ENCODE peak calls at places on chromosome X, in four cellular contexts. One of them, this sample, is unnamed. For H3K4me1 and H3K9me3, the result is how much of the 10 kb centered on the place peaks cover.

GRCh38 chrX:133265331-133265730 is 47.2 kb upstream of the TFDP3 start:
- DNase-seq in PC-3: no peak
- DNase-seq in heart right ventricle: no peak
- DNase-seq in heart left ventricle: no peak
- DNase-seq in this sample: no peak

GRCh38 chrX:109739625-109740024 is 6.6 kb upstream of the ACSL4 start:
- DNase-seq in PC-3: no peak
- DNase-seq in heart left ventricle: no peak
- DNase-seq in heart right ventricle: no peak
- DNase-seq in this sample: no peak

GRCh38 chrX:149453911-149454820 is 50.9 kb downstream of the IDS start:
- DNase-seq in PC-3: no peak
- DNase-seq in heart left ventricle: no peak
- DNase-seq in heart right ventricle: no peak
- DNase-seq in this sample: no peak

GRCh38 chrX:40922307-40922706 is 162.9 kb upstream of the USP9X start:
- DNase-seq in heart right ventricle: no peak
- DNase-seq in heart left ventricle: no peak
- DNase-seq in PC-3: peak
- DNase-seq in this sample: no peak

GRCh38 chrX:72048515-72049455 is 82.9 kb downstream of the RTL5 start:
- DNase-seq in heart right ventricle: no peak
- DNase-seq in heart left ventricle: no peak
- DNase-seq in PC-3: peak
- DNase-seq in this sample: no peak

GRCh38 chrX:65532016-65532415 is 2.6 kb downstream of the LAS1L start:
- DNase-seq in PC-3: no peak
- DNase-seq in heart right ventricle: no peak
- DNase-seq in heart left ventricle: no peak
- DNase-seq in this sample: no peak

GRCh38 chrX:107154787-107155620 is 36.4 kb upstream of the RBM41 start:
- DNase-seq in PC-3: peak
- DNase-seq in heart right ventricle: no peak
- DNase-seq in heart left ventricle: no peak
- DNase-seq in this sample: no peak

GRCh38 chrX:13250831-13251612 is 68.8 kb downstream of the ATXN3L start:
- DNase-seq in heart left ventricle: peak
- DNase-seq in PC-3: no peak
- DNase-seq in heart right ventricle: no peak
- DNase-seq in this sample: peak

GRCh38 chrX:12974217-12974796 is 603 bp upstream of the TMSB4X start:
- DNase-seq in heart right ventricle: peak
- DNase-seq in PC-3: peak
- DNase-seq in heart left ventricle: peak
- DNase-seq in this sample: peak

GRCh38 chrX:109740076-109740809 is 7.2 kb upstream of the ACSL4 start:
- DNase-seq in heart right ventricle: no peak
- DNase-seq in PC-3: peak
- DNase-seq in heart left ventricle: no peak
- DNase-seq in this sample: no peak

GRCh38 chrX:53268173-53268572 is 13.2 kb downstream of the IQSEC2 start:
- DNase-seq in PC-3: no peak
- DNase-seq in heart left ventricle: no peak
- DNase-seq in heart right ventricle: no peak
- DNase-seq in this sample: no peak

GRCh38 chrX:41334866-41335589 is 1.1 kb downstream of the DDX3X start:
- DNase-seq in heart right ventricle: peak
- DNase-seq in PC-3: peak
- DNase-seq in heart left ventricle: peak
- DNase-seq in this sample: peak

GRCh38 chrX:10744011-10744410 is 123.6 kb upstream of the MID1 start:
- DNase-seq in heart left ventricle: no peak
- DNase-seq in heart right ventricle: no peak
- DNase-seq in PC-3: no peak
- DNase-seq in this sample: no peak

GRCh38 chrX:134622056-134622812 is 36.0 kb downstream of the PLAC1 start:
- DNase-seq in heart right ventricle: no peak
- DNase-seq in PC-3: peak
- DNase-seq in heart left ventricle: no peak
- DNase-seq in this sample: no peak

GRCh38 chrX:781216-782211 is 150.9 kb downstream of the SHOX start:
- DNase-seq in heart left ventricle: no peak
- DNase-seq in PC-3: no peak
- DNase-seq in heart right ventricle: no peak
- DNase-seq in this sample: no peak

GRCh38 chrX:100994352-100995281 is 25.1 kb downstream of the ARL13A start:
- DNase-seq in heart left ventricle: no peak
- DNase-seq in PC-3: peak
- DNase-seq in heart right ventricle: no peak
- DNase-seq in this sample: no peak

GRCh38 chrX:154840856-154841255 is 6.4 kb upstream of the SMIM9 start:
- DNase-seq in heart right ventricle: no peak
- DNase-seq in heart left ventricle: no peak
- DNase-seq in PC-3: peak
- DNase-seq in this sample: no peak

GRCh38 chrX:132564026-132564425 is 75.2 kb upstream of the MBNL3 start:
- DNase-seq in PC-3: no peak
- DNase-seq in heart left ventricle: no peak
- DNase-seq in heart right ventricle: no peak
- DNase-seq in this sample: no peak

GRCh38 chrX:137567474-137568232 is 1.7 kb downstream of the ZIC3 start:
- DNase-seq in heart left ventricle: no peak
- DNase-seq in PC-3: no peak
- DNase-seq in heart right ventricle: no peak
- DNase-seq in this sample: no peak

GRCh38 chrX:110087485-110088356 is 84.8 kb downstream of the TMEM164 start:
- DNase-seq in heart right ventricle: no peak
- DNase-seq in PC-3: peak
- DNase-seq in heart left ventricle: no peak
- DNase-seq in this sample: no peak

GRCh38 chrX:107454302-107454701 is 4.8 kb downstream of the FRMPD3 start:
- DNase-seq in heart right ventricle: no peak
- DNase-seq in PC-3: peak
- DNase-seq in heart left ventricle: no peak
- DNase-seq in this sample: no peak

GRCh38 chrX:39018526-39018925 is 217.3 kb downstream of the MID1IP1 start:
- DNase-seq in heart left ventricle: no peak
- DNase-seq in heart right ventricle: no peak
- DNase-seq in PC-3: no peak
- DNase-seq in this sample: no peak

GRCh38 chrX:39017716-39018115 is 216.5 kb downstream of the MID1IP1 start:
- DNase-seq in heart right ventricle: no peak
- DNase-seq in heart left ventricle: no peak
- DNase-seq in PC-3: no peak
- DNase-seq in this sample: no peak

GRCh38 chrX:39020051-39020669 is 218.9 kb downstream of the MID1IP1 start:
- DNase-seq in heart left ventricle: no peak
- DNase-seq in PC-3: no peak
- DNase-seq in heart right ventricle: no peak
- DNase-seq in this sample: no peak

GRCh38 chrX:39016551-39016950 is 215.3 kb downstream of the MID1IP1 start:
- DNase-seq in heart left ventricle: no peak
- DNase-seq in heart right ventricle: no peak
- DNase-seq in PC-3: no peak
- DNase-seq in this sample: no peak

GRCh38 chrX:39017062-39017461 is 215.8 kb downstream of the MID1IP1 start:
- DNase-seq in heart left ventricle: no peak
- DNase-seq in PC-3: no peak
- DNase-seq in heart right ventricle: no peak
- DNase-seq in this sample: no peak
- H3K4me1 ChIP-seq in heart left ventricle: under half
- H3K4me1 ChIP-seq in PC-3: under half
- H3K4me1 ChIP-seq in heart right ventricle: under half
- H3K4me1 ChIP-seq in this sample: under half

GRCh38 chrX:129632443-129632842 is 22.3 kb downstream of the APLN start:
- DNase-seq in heart left ventricle: no peak
- DNase-seq in PC-3: no peak
- DNase-seq in heart right ventricle: no peak
- DNase-seq in this sample: no peak
- H3K9me3 ChIP-seq in heart left ventricle: under half
- H3K9me3 ChIP-seq in PC-3: under half
- H3K9me3 ChIP-seq in heart right ventricle: under half
- H3K9me3 ChIP-seq in this sample: under half

GRCh38 chrX:119757646-119757978 is 776 bp upstream of the SOWAHD start:
- DNase-seq in heart right ventricle: no peak
- DNase-seq in heart left ventricle: no peak
- DNase-seq in PC-3: no peak
- DNase-seq in this sample: no peak
- H3K4me1 ChIP-seq in heart right ventricle: under half
- H3K4me1 ChIP-seq in heart left ventricle: under half
- H3K4me1 ChIP-seq in PC-3: under half
- H3K4me1 ChIP-seq in this sample: under half

DNA sequence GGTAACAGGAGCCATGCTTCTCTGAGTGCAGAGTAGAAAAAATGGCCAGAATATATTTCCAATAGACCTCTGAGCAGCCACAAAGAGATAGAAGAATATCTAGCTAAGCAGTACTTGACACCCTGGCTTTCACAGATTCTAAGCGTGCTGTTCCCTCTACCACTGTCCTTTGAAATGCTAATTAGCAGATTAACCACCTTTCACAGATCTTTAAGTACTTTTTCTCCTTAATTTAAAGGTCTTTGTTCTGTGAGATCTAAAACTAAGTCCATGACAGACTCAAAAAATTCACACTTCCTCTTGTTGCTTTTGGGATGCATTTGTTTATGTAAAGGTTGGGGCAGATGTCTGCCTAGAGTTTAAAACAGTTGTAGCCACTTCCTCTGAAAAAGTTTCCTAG is 28.3 kb upstream of the MAGEC2 start:
- DNase-seq in heart left ventricle: no peak
- DNase-seq in heart right ventricle: no peak
- DNase-seq in PC-3: no peak
- DNase-seq in this sample: no peak
- H3K9me3 ChIP-seq in heart left ventricle: under half
- H3K9me3 ChIP-seq in heart right ventricle: under half
- H3K9me3 ChIP-seq in PC-3: under half
- H3K9me3 ChIP-seq in this sample: under half

GRCh38 chrX:111515298-111515697 is 3.9 kb downstream of the SERTM2 start:
- DNase-seq in heart right ventricle: no peak
- DNase-seq in PC-3: no peak
- DNase-seq in heart left ventricle: no peak
- DNase-seq in this sample: no peak
- H3K4me1 ChIP-seq in heart right ventricle: under half
- H3K4me1 ChIP-seq in PC-3: under half
- H3K4me1 ChIP-seq in heart left ventricle: under half
- H3K4me1 ChIP-seq in this sample: under half

DNA sequence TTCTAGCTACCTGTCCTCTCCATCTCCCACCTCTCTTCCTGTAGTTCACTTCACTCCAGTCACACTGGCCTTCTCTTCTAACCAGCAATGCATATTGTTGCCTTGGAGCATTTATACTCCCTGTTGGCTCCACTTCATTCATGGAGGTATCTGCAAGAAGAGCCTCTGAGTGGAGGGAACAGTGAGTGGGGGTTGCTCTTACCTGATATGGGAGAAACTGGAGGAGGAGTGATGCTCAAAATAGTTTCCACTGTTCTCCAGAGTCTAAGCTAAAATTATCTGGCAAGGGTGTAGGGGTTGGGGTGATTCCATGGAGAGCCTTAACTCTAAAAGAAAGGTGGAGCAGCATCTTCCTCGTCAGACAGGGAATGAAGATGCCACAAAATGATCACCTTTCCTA is 28.9 kb upstream of the DDX53 start:
- DNase-seq in heart left ventricle: no peak
- DNase-seq in PC-3: no peak
- DNase-seq in heart right ventricle: no peak
- DNase-seq in this sample: no peak
- H3K9me3 ChIP-seq in heart left ventricle: under half
- H3K9me3 ChIP-seq in PC-3: under half
- H3K9me3 ChIP-seq in heart right ventricle: under half
- H3K9me3 ChIP-seq in this sample: under half

GRCh38 chrX:139881130-139881529 is 51.7 kb downstream of the ATP11C start:
- DNase-seq in heart right ventricle: no peak
- DNase-seq in heart left ventricle: no peak
- DNase-seq in PC-3: no peak
- DNase-seq in this sample: no peak

GRCh38 chrX:139875831-139876230 is 57.0 kb downstream of the ATP11C start:
- DNase-seq in PC-3: no peak
- DNase-seq in heart right ventricle: no peak
- DNase-seq in heart left ventricle: no peak
- DNase-seq in this sample: no peak

GRCh38 chrX:139881572-139881971 is 51.3 kb downstream of the ATP11C start:
- DNase-seq in PC-3: peak
- DNase-seq in heart right ventricle: no peak
- DNase-seq in heart left ventricle: no peak
- DNase-seq in this sample: no peak

GRCh38 chrX:139882299-139882698 is 50.6 kb downstream of the ATP11C start:
- DNase-seq in heart right ventricle: no peak
- DNase-seq in PC-3: no peak
- DNase-seq in heart left ventricle: no peak
- DNase-seq in this sample: no peak

GRCh38 chrX:139877710-139878414 is 55.0 kb downstream of the ATP11C start:
- DNase-seq in heart right ventricle: no peak
- DNase-seq in PC-3: peak
- DNase-seq in heart left ventricle: no peak
- DNase-seq in this sample: no peak
- H3K4me1 ChIP-seq in heart right ventricle: under half
- H3K4me1 ChIP-seq in PC-3: under half
- H3K4me1 ChIP-seq in heart left ventricle: under half
- H3K4me1 ChIP-seq in this sample: under half